ENCODE peak calls at places on chromosomes 11 and 22, in ten cellular contexts. One of them, this sample, is unnamed.

GRCh38 chr22:19958083-19959042 is 16.7 kb upstream of the TXNRD2 start:
- DNase-seq in CD8-positive, alpha-beta memory T cell: no peak
- DNase-seq in stimulated activated CD4-positive, alpha-beta T cell treated with anti-CD3 and anti-CD28 coated beads, Interleukin-4, amount 100 ng/mL, for 48 hours: no peak
- DNase-seq in progenitor cell of endocrine pancreas: no peak
- DNase-seq in fibroblast of lung: peak
- DNase-seq in adrenal gland: peak
- DNase-seq in substantia nigra: no peak
- DNase-seq in activated naive CD8-positive, alpha-beta T cell treated with anti-CD3 and anti-CD28 coated beads for 36 hours: no peak
- DNase-seq in HTR-8/SVneo: no peak
- DNase-seq in cardiac fibroblast: peak
- DNase-seq in this sample: no peak

GRCh38 chr11:67043572-67044329 is 12.9 kb upstream of the RHOD start:
- DNase-seq in CD8-positive, alpha-beta memory T cell: no peak
- DNase-seq in stimulated activated CD4-positive, alpha-beta T cell treated with anti-CD3 and anti-CD28 coated beads, Interleukin-4, amount 100 ng/mL, for 48 hours: no peak
- DNase-seq in progenitor cell of endocrine pancreas: no peak
- DNase-seq in fibroblast of lung: peak
- DNase-seq in adrenal gland: no peak
- DNase-seq in substantia nigra: no peak
- DNase-seq in activated naive CD8-positive, alpha-beta T cell treated with anti-CD3 and anti-CD28 coated beads for 36 hours: no peak
- DNase-seq in HTR-8/SVneo: no peak
- DNase-seq in cardiac fibroblast: no peak
- DNase-seq in this sample: no peak

GRCh38 chr11:123354371-123354770 is 75.7 kb upstream of the GRAMD1B start:
- DNase-seq in CD8-positive, alpha-beta memory T cell: no peak
- DNase-seq in stimulated activated CD4-positive, alpha-beta T cell treated with anti-CD3 and anti-CD28 coated beads, Interleukin-4, amount 100 ng/mL, for 48 hours: no peak
- DNase-seq in progenitor cell of endocrine pancreas: no peak
- DNase-seq in fibroblast of lung: no peak
- DNase-seq in adrenal gland: no peak
- DNase-seq in substantia nigra: no peak
- DNase-seq in activated naive CD8-positive, alpha-beta T cell treated with anti-CD3 and anti-CD28 coated beads for 36 hours: no peak
- DNase-seq in HTR-8/SVneo: no peak
- DNase-seq in cardiac fibroblast: no peak
- DNase-seq in this sample: no peak

GRCh38 chr22:27107824-27108223 is 450.4 kb downstream of the MIAT start:
- DNase-seq in CD8-positive, alpha-beta memory T cell: no peak
- DNase-seq in stimulated activated CD4-positive, alpha-beta T cell treated with anti-CD3 and anti-CD28 coated beads, Interleukin-4, amount 100 ng/mL, for 48 hours: no peak
- DNase-seq in progenitor cell of endocrine pancreas: no peak
- DNase-seq in fibroblast of lung: peak
- DNase-seq in adrenal gland: peak
- DNase-seq in substantia nigra: no peak
- DNase-seq in activated naive CD8-positive, alpha-beta T cell treated with anti-CD3 and anti-CD28 coated beads for 36 hours: peak
- DNase-seq in HTR-8/SVneo: peak
- DNase-seq in cardiac fibroblast: peak
- DNase-seq in this sample: peak

GRCh38 chr11:86360775-86361395 is 13.8 kb upstream of the CCDC81 start:
- DNase-seq in CD8-positive, alpha-beta memory T cell: no peak
- DNase-seq in stimulated activated CD4-positive, alpha-beta T cell treated with anti-CD3 and anti-CD28 coated beads, Interleukin-4, amount 100 ng/mL, for 48 hours: no peak
- DNase-seq in progenitor cell of endocrine pancreas: no peak
- DNase-seq in fibroblast of lung: peak
- DNase-seq in adrenal gland: no peak
- DNase-seq in substantia nigra: no peak
- DNase-seq in activated naive CD8-positive, alpha-beta T cell treated with anti-CD3 and anti-CD28 coated beads for 36 hours: no peak
- DNase-seq in HTR-8/SVneo: peak
- DNase-seq in cardiac fibroblast: peak
- DNase-seq in this sample: peak

GRCh38 chr11:69444381-69445130 is 36.9 kb upstream of the LINC01488 start:
- DNase-seq in CD8-positive, alpha-beta memory T cell: no peak
- DNase-seq in stimulated activated CD4-positive, alpha-beta T cell treated with anti-CD3 and anti-CD28 coated beads, Interleukin-4, amount 100 ng/mL, for 48 hours: no peak
- DNase-seq in progenitor cell of endocrine pancreas: peak
- DNase-seq in fibroblast of lung: peak
- DNase-seq in adrenal gland: peak
- DNase-seq in substantia nigra: no peak
- DNase-seq in activated naive CD8-positive, alpha-beta T cell treated with anti-CD3 and anti-CD28 coated beads for 36 hours: peak
- DNase-seq in HTR-8/SVneo: peak
- DNase-seq in cardiac fibroblast: peak
- DNase-seq in this sample: peak

GRCh38 chr11:60282291-60282690 is 1.8 kb downstream of the MS4A4A start:
- DNase-seq in CD8-positive, alpha-beta memory T cell: no peak
- DNase-seq in stimulated activated CD4-positive, alpha-beta T cell treated with anti-CD3 and anti-CD28 coated beads, Interleukin-4, amount 100 ng/mL, for 48 hours: no peak
- DNase-seq in progenitor cell of endocrine pancreas: no peak
- DNase-seq in fibroblast of lung: no peak
- DNase-seq in adrenal gland: no peak
- DNase-seq in substantia nigra: no peak
- DNase-seq in activated naive CD8-positive, alpha-beta T cell treated with anti-CD3 and anti-CD28 coated beads for 36 hours: no peak
- DNase-seq in HTR-8/SVneo: no peak
- DNase-seq in cardiac fibroblast: no peak
- DNase-seq in this sample: no peak

GRCh38 chr11:96278039-96278897 is 64.7 kb downstream of the MAML2 start:
- DNase-seq in CD8-positive, alpha-beta memory T cell: no peak
- DNase-seq in stimulated activated CD4-positive, alpha-beta T cell treated with anti-CD3 and anti-CD28 coated beads, Interleukin-4, amount 100 ng/mL, for 48 hours: no peak
- DNase-seq in progenitor cell of endocrine pancreas: no peak
- DNase-seq in fibroblast of lung: peak
- DNase-seq in adrenal gland: no peak
- DNase-seq in substantia nigra: no peak
- DNase-seq in activated naive CD8-positive, alpha-beta T cell treated with anti-CD3 and anti-CD28 coated beads for 36 hours: no peak
- DNase-seq in HTR-8/SVneo: no peak
- DNase-seq in cardiac fibroblast: no peak
- DNase-seq in this sample: no peak

GRCh38 chr11:70934999-70935768 is 317.2 kb downstream of the SHANK2 start:
- DNase-seq in CD8-positive, alpha-beta memory T cell: no peak
- DNase-seq in stimulated activated CD4-positive, alpha-beta T cell treated with anti-CD3 and anti-CD28 coated beads, Interleukin-4, amount 100 ng/mL, for 48 hours: no peak
- DNase-seq in progenitor cell of endocrine pancreas: no peak
- DNase-seq in fibroblast of lung: no peak
- DNase-seq in adrenal gland: no peak
- DNase-seq in substantia nigra: no peak
- DNase-seq in activated naive CD8-positive, alpha-beta T cell treated with anti-CD3 and anti-CD28 coated beads for 36 hours: no peak
- DNase-seq in HTR-8/SVneo: peak
- DNase-seq in cardiac fibroblast: peak
- DNase-seq in this sample: no peak

GRCh38 chr11:57425565-57426438 is 1.1 kb downstream of the SLC43A3 start:
- DNase-seq in CD8-positive, alpha-beta memory T cell: no peak
- DNase-seq in stimulated activated CD4-positive, alpha-beta T cell treated with anti-CD3 and anti-CD28 coated beads, Interleukin-4, amount 100 ng/mL, for 48 hours: no peak
- DNase-seq in progenitor cell of endocrine pancreas: no peak
- DNase-seq in fibroblast of lung: peak
- DNase-seq in adrenal gland: peak
- DNase-seq in substantia nigra: no peak
- DNase-seq in activated naive CD8-positive, alpha-beta T cell treated with anti-CD3 and anti-CD28 coated beads for 36 hours: no peak
- DNase-seq in HTR-8/SVneo: no peak
- DNase-seq in cardiac fibroblast: peak
- DNase-seq in this sample: no peak

GRCh38 chr11:2387266-2387982 is 10.3 kb downstream of the CD81 start:
- DNase-seq in CD8-positive, alpha-beta memory T cell: peak
- DNase-seq in stimulated activated CD4-positive, alpha-beta T cell treated with anti-CD3 and anti-CD28 coated beads, Interleukin-4, amount 100 ng/mL, for 48 hours: no peak
- DNase-seq in progenitor cell of endocrine pancreas: no peak
- DNase-seq in fibroblast of lung: peak
- DNase-seq in adrenal gland: no peak
- DNase-seq in substantia nigra: no peak
- DNase-seq in activated naive CD8-positive, alpha-beta T cell treated with anti-CD3 and anti-CD28 coated beads for 36 hours: no peak
- DNase-seq in HTR-8/SVneo: no peak
- DNase-seq in cardiac fibroblast: peak
- DNase-seq in this sample: no peak

GRCh38 chr11:12634329-12634728 is 39.9 kb upstream of the TEAD1 start:
- DNase-seq in CD8-positive, alpha-beta memory T cell: no peak
- DNase-seq in stimulated activated CD4-positive, alpha-beta T cell treated with anti-CD3 and anti-CD28 coated beads, Interleukin-4, amount 100 ng/mL, for 48 hours: no peak
- DNase-seq in progenitor cell of endocrine pancreas: no peak
- DNase-seq in fibroblast of lung: no peak
- DNase-seq in adrenal gland: no peak
- DNase-seq in substantia nigra: no peak
- DNase-seq in activated naive CD8-positive, alpha-beta T cell treated with anti-CD3 and anti-CD28 coated beads for 36 hours: no peak
- DNase-seq in HTR-8/SVneo: no peak
- DNase-seq in cardiac fibroblast: no peak
- DNase-seq in this sample: no peak

GRCh38 chr11:6647282-6647679 is 8.3 kb downstream of the DCHS1 start:
- DNase-seq in CD8-positive, alpha-beta memory T cell: no peak
- DNase-seq in stimulated activated CD4-positive, alpha-beta T cell treated with anti-CD3 and anti-CD28 coated beads, Interleukin-4, amount 100 ng/mL, for 48 hours: no peak
- DNase-seq in progenitor cell of endocrine pancreas: no peak
- DNase-seq in fibroblast of lung: no peak
- DNase-seq in adrenal gland: no peak
- DNase-seq in substantia nigra: no peak
- DNase-seq in activated naive CD8-positive, alpha-beta T cell treated with anti-CD3 and anti-CD28 coated beads for 36 hours: no peak
- DNase-seq in HTR-8/SVneo: no peak
- DNase-seq in cardiac fibroblast: peak
- DNase-seq in this sample: no peak